ENCODE peak calls at places on chromosomes 2 and 18, in six cellular contexts. One of them, this sample, is unnamed.

GRCh38 chr2:160301420-160301819 is 101.3 kb upstream of the ITGB6 start:
- DNase-seq in lower leg skin: no peak
- DNase-seq in mucosa of descending colon: no peak
- DNase-seq in pancreas: no peak
- DNase-seq in breast epithelium: no peak
- DNase-seq in IMR-90: peak; percentile 52
- DNase-seq in this sample: no peak

GRCh38 chr2:62596061-62596658 is 90.2 kb upstream of the TMEM17 start:
- DNase-seq in lower leg skin: no peak
- DNase-seq in mucosa of descending colon: peak; percentile 10
- DNase-seq in IMR-90: peak; percentile 81
- DNase-seq in breast epithelium: no peak
- DNase-seq in pancreas: no peak
- DNase-seq in this sample: peak; percentile 75

GRCh38 chr2:8966123-8966908 is 37.2 kb downstream of the MBOAT2 start:
- DNase-seq in mucosa of descending colon: no peak
- DNase-seq in lower leg skin: no peak
- DNase-seq in IMR-90: peak; percentile 36
- DNase-seq in pancreas: no peak
- DNase-seq in breast epithelium: no peak
- DNase-seq in this sample: no peak

GRCh38 chr2:179543361-179543901 is 278.8 kb upstream of the SESTD1 start:
- DNase-seq in lower leg skin: no peak
- DNase-seq in pancreas: no peak
- DNase-seq in breast epithelium: no peak
- DNase-seq in mucosa of descending colon: no peak
- DNase-seq in IMR-90: peak; percentile 10
- DNase-seq in this sample: no peak

GRCh38 chr18:23155537-23155936 is 20.3 kb downstream of the CABLES1 start:
- DNase-seq in lower leg skin: no peak
- DNase-seq in mucosa of descending colon: no peak
- DNase-seq in breast epithelium: no peak
- DNase-seq in IMR-90: no peak
- DNase-seq in pancreas: no peak
- DNase-seq in this sample: no peak

GRCh38 chr2:28224648-28225471 is 167.8 kb upstream of the FOSL2 start:
- DNase-seq in IMR-90: peak; percentile 93
- DNase-seq in mucosa of descending colon: no peak
- DNase-seq in lower leg skin: no peak
- DNase-seq in breast epithelium: no peak
- DNase-seq in pancreas: no peak
- DNase-seq in this sample: peak; percentile 54

GRCh38 chr2:134120718-134121630 is 132.9 kb upstream of the MGAT5 start:
- DNase-seq in IMR-90: peak; percentile 71
- DNase-seq in breast epithelium: no peak
- DNase-seq in pancreas: peak; percentile 62
- DNase-seq in lower leg skin: peak; percentile 30
- DNase-seq in mucosa of descending colon: peak; percentile 70
- DNase-seq in this sample: no peak

GRCh38 chr2:176445831-176446433 is 176.7 kb downstream of the MTX2 start:
- DNase-seq in pancreas: no peak
- DNase-seq in IMR-90: peak; percentile 87
- DNase-seq in mucosa of descending colon: no peak
- DNase-seq in breast epithelium: no peak
- DNase-seq in lower leg skin: no peak
- DNase-seq in this sample: no peak

GRCh38 chr2:173254659-173255058 is 100.0 kb upstream of the CDCA7 start:
- DNase-seq in pancreas: no peak
- DNase-seq in mucosa of descending colon: no peak
- DNase-seq in breast epithelium: no peak
- DNase-seq in IMR-90: no peak
- DNase-seq in lower leg skin: no peak
- DNase-seq in this sample: no peak

GRCh38 chr18:62331581-62332436 is 6.7 kb downstream of the TNFRSF11A start:
- DNase-seq in breast epithelium: no peak
- DNase-seq in pancreas: no peak
- DNase-seq in mucosa of descending colon: peak; percentile 50
- DNase-seq in lower leg skin: peak; percentile 39
- DNase-seq in IMR-90: peak; percentile 75
- DNase-seq in this sample: no peak

GRCh38 chr2:128357561-128358370 is 39.1 kb upstream of the HS6ST1 start:
- DNase-seq in pancreas: peak; percentile 2
- DNase-seq in breast epithelium: no peak
- DNase-seq in lower leg skin: no peak
- DNase-seq in mucosa of descending colon: no peak
- DNase-seq in IMR-90: no peak
- DNase-seq in this sample: no peak

GRCh38 chr2:12259497-12259896 is 457.2 kb upstream of the TRIB2 start:
- DNase-seq in breast epithelium: no peak
- DNase-seq in pancreas: no peak
- DNase-seq in IMR-90: no peak
- DNase-seq in lower leg skin: no peak
- DNase-seq in mucosa of descending colon: no peak
- DNase-seq in this sample: no peak

GRCh38 chr2:106577252-106577651 is 90.1 kb downstream of the CD8B2 start:
- DNase-seq in mucosa of descending colon: no peak
- DNase-seq in pancreas: no peak
- DNase-seq in breast epithelium: no peak
- DNase-seq in IMR-90: no peak
- DNase-seq in lower leg skin: no peak
- DNase-seq in this sample: no peak

GRCh38 chr2:125564471-125564870 is 1091.5 kb upstream of the GYPC start:
- DNase-seq in breast epithelium: no peak
- DNase-seq in mucosa of descending colon: no peak
- DNase-seq in lower leg skin: no peak
- DNase-seq in pancreas: no peak
- DNase-seq in IMR-90: no peak
- DNase-seq in this sample: no peak

GRCh38 chr2:206462240-206462854 is 19.0 kb downstream of the ADAM23 start:
- DNase-seq in IMR-90: no peak
- DNase-seq in breast epithelium: no peak
- DNase-seq in pancreas: no peak
- DNase-seq in mucosa of descending colon: no peak
- DNase-seq in lower leg skin: no peak
- DNase-seq in this sample: no peak

GRCh38 chr2:135689679-135690078 is 52.0 kb upstream of the UBXN4 start:
- DNase-seq in pancreas: no peak
- DNase-seq in mucosa of descending colon: no peak
- DNase-seq in lower leg skin: no peak
- DNase-seq in breast epithelium: no peak
- DNase-seq in IMR-90: no peak
- DNase-seq in this sample: no peak

GRCh38 chr18:52499018-52499417 is 159.0 kb downstream of the DCC start:
- DNase-seq in IMR-90: no peak
- DNase-seq in pancreas: peak; percentile 12
- DNase-seq in mucosa of descending colon: peak; percentile 5
- DNase-seq in breast epithelium: no peak
- DNase-seq in lower leg skin: no peak
- DNase-seq in this sample: no peak

GRCh38 chr18:4068552-4069158 is 386.5 kb downstream of the DLGAP1 start:
- DNase-seq in mucosa of descending colon: peak; percentile 37
- DNase-seq in lower leg skin: peak; percentile 19
- DNase-seq in IMR-90: peak; percentile 56
- DNase-seq in pancreas: peak; percentile 32
- DNase-seq in breast epithelium: no peak
- DNase-seq in this sample: peak; percentile 33

GRCh38 chr2:180040146-180040925 is 33.2 kb upstream of the CWC22 start:
- DNase-seq in breast epithelium: no peak
- DNase-seq in IMR-90: peak; percentile 97
- DNase-seq in pancreas: no peak
- DNase-seq in mucosa of descending colon: no peak
- DNase-seq in lower leg skin: no peak
- DNase-seq in this sample: peak; percentile 88

GRCh38 chr2:9109871-9110270 is 96.7 kb upstream of the ASAP2 start:
- DNase-seq in IMR-90: no peak
- DNase-seq in lower leg skin: no peak
- DNase-seq in pancreas: no peak
- DNase-seq in breast epithelium: no peak
- DNase-seq in mucosa of descending colon: no peak
- DNase-seq in this sample: no peak

GRCh38 chr18:39485696-39486095 is 1920.1 kb upstream of the CELF4 start:
- DNase-seq in lower leg skin: no peak
- DNase-seq in breast epithelium: no peak
- DNase-seq in pancreas: no peak
- DNase-seq in mucosa of descending colon: no peak
- DNase-seq in IMR-90: peak; percentile 9
- DNase-seq in this sample: no peak

GRCh38 chr2:41829011-41829500 is 218.8 kb upstream of the PKDCC start:
- DNase-seq in breast epithelium: no peak
- DNase-seq in IMR-90: no peak
- DNase-seq in lower leg skin: no peak
- DNase-seq in mucosa of descending colon: no peak
- DNase-seq in pancreas: no peak
- DNase-seq in this sample: no peak

GRCh38 chr2:206084468-206084869 is 1.5 kb downstream of the INO80D start:
- DNase-seq in mucosa of descending colon: peak; percentile 73
- DNase-seq in breast epithelium: peak; percentile 68
- DNase-seq in pancreas: peak; percentile 31
- DNase-seq in lower leg skin: peak; percentile 75
- DNase-seq in IMR-90: peak; percentile 82
- DNase-seq in this sample: peak; percentile 77

GRCh38 chr2:23404426-23404825 is 19.4 kb downstream of the KLHL29 start:
- DNase-seq in mucosa of descending colon: peak; percentile 76
- DNase-seq in lower leg skin: no peak
- DNase-seq in breast epithelium: no peak
- DNase-seq in IMR-90: peak; percentile 91
- DNase-seq in pancreas: no peak
- DNase-seq in this sample: peak; percentile 77

GRCh38 chr2:8819194-8819593 is 18.2 kb downstream of the KIDINS220 start:
- DNase-seq in pancreas: no peak
- DNase-seq in breast epithelium: no peak
- DNase-seq in lower leg skin: no peak
- DNase-seq in IMR-90: peak; percentile 55
- DNase-seq in mucosa of descending colon: no peak
- DNase-seq in this sample: no peak

GRCh38 chr2:109126501-109126860 is 2.5 kb upstream of the SH3RF3 start:
- DNase-seq in breast epithelium: no peak
- DNase-seq in lower leg skin: no peak
- DNase-seq in pancreas: no peak
- DNase-seq in mucosa of descending colon: no peak
- DNase-seq in IMR-90: peak; percentile 92
- DNase-seq in this sample: peak; percentile 61

GRCh38 chr2:55173422-55174020 is 58.6 kb downstream of the CLHC1 start:
- DNase-seq in pancreas: no peak
- DNase-seq in lower leg skin: no peak
- DNase-seq in mucosa of descending colon: no peak
- DNase-seq in breast epithelium: no peak
- DNase-seq in IMR-90: no peak
- DNase-seq in this sample: no peak

DNA sequence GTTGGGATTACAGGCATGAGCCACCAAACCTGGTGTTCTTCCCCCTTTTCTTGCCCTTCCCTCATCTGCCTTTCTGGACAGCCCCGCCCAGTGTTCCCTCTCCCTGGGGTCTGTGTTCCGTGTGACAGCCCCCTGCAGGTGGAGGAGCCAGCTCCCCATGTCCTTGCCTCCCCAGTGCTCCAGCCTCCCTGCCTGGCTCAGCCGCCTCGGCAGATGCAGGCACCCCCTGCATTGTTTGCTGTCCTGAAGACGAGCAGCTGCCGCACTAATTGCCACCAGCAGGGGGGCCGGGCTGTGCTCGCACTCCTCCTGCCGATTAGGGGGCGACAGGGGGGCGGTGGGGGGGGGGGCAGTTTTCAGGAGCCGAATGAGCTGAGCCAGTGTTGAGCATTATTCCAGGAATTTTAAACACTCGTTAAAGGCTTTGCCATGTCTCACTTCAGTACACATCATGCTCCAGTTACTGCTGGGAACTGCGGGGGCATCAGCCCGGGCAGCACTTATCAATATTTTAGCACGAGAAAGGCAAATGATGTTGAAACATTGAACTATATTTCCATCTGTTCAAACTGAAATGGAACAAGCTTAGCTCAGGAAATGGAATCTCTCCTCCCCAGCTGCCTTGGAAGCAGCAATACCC is 23.3 kb downstream of the SIX3 start:
- DNase-seq in IMR-90: no peak
- DNase-seq in mucosa of descending colon: no peak
- DNase-seq in pancreas: no peak
- DNase-seq in lower leg skin: no peak
- DNase-seq in breast epithelium: no peak
- DNase-seq in this sample: no peak
- TF ChIP-seq CTCF in IMR-90: peak; percentile 6
- TF ChIP-seq CTCF in mucosa of descending colon: no peak
- TF ChIP-seq CTCF in pancreas: no peak
- TF ChIP-seq CTCF in lower leg skin: no peak
- TF ChIP-seq CTCF in breast epithelium: no peak
- TF ChIP-seq CTCF in this sample: peak; percentile 10

DNA sequence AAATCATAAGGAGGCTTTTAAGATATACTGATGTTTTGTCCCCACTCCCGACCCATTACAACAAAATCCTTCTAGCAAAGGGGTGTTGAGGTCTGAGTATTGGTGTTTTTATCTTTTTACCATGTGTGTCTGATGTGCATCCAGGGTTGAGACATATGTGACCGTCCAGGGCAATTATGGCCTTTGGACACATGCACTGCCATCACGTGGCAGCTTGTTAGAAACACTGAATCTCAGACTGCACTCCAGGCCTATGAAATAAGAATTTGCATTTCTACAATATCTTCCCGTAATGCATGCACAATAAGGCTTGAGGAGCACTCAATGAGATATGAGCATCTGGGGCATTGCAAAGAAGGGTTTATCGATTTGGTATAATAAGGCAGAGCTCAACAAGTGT is 235.1 kb upstream of the ZNF804A start:
- DNase-seq in lower leg skin: no peak
- DNase-seq in pancreas: no peak
- DNase-seq in mucosa of descending colon: no peak
- DNase-seq in breast epithelium: no peak
- DNase-seq in IMR-90: no peak
- DNase-seq in this sample: no peak
- H3K4me3 ChIP-seq in lower leg skin: no peak overlapping the region
- H3K4me3 ChIP-seq in pancreas: no peak overlapping the region
- H3K4me3 ChIP-seq in mucosa of descending colon: no peak overlapping the region
- H3K4me3 ChIP-seq in breast epithelium: no peak overlapping the region
- H3K4me3 ChIP-seq in IMR-90: no peak overlapping the region
- H3K4me3 ChIP-seq in this sample: no peak overlapping the region

GRCh38 chr2:39530423-39530866 is 93.4 kb upstream of the MAP4K3 start:
- DNase-seq in lower leg skin: no peak
- DNase-seq in mucosa of descending colon: no peak
- DNase-seq in pancreas: no peak
- DNase-seq in breast epithelium: no peak
- DNase-seq in IMR-90: peak; percentile 78
- DNase-seq in this sample: no peak
- TF ChIP-seq CTCF in lower leg skin: no peak
- TF ChIP-seq CTCF in mucosa of descending colon: no peak
- TF ChIP-seq CTCF in pancreas: no peak
- TF ChIP-seq CTCF in breast epithelium: no peak
- TF ChIP-seq CTCF in IMR-90: peak; percentile 25
- TF ChIP-seq CTCF in this sample: no peak

DNA sequence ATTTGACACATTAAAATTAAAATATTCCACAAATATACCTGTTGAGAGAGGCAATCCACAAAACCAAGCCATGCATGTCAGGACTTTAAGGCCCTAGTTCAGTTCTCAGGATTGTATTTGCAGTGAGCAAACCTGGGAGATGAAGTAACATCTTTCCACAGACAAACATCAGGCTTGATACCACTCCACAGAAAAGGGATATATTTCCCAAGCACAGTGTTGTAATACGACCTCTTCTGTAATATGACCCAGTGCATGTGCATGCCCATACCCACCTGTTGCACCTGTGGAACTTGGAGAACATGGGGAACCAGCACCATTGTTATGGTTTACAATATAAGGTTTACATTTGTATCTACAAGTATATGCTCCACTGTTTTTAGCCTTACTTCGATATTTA is 184.0 kb downstream of the PDE11A start:
- DNase-seq in mucosa of descending colon: no peak
- DNase-seq in lower leg skin: no peak
- DNase-seq in pancreas: no peak
- DNase-seq in breast epithelium: no peak
- DNase-seq in IMR-90: no peak
- DNase-seq in this sample: no peak
- H3K4me3 ChIP-seq in mucosa of descending colon: no peak overlapping the region
- H3K4me3 ChIP-seq in lower leg skin: no peak overlapping the region
- H3K4me3 ChIP-seq in pancreas: no peak overlapping the region
- H3K4me3 ChIP-seq in breast epithelium: no peak overlapping the region
- H3K4me3 ChIP-seq in IMR-90: no peak overlapping the region
- H3K4me3 ChIP-seq in this sample: no peak overlapping the region